ENCODE peak calls at places on chromosomes 13 and 19, in nine cellular contexts. A, B, X, N, U, G, Y, C and Q are unnamed samples.

GRCh38 chr19:35404879-35405622 is 34.2 kb downstream of the GPR42 start:
- DNase-seq in U (no peak), A (peak; percentile 85), B (no peak), G (no peak), C (no peak), Y (no peak), N (no peak), X (no peak), Q (peak; percentile 39)

GRCh38 chr13:65112123-65113075 is 2117.7 kb downstream of the PCDH9 start:
- DNase-seq in B (no peak), N (no peak), A (no peak), C (no peak), X (no peak), Y (no peak), U (no peak), G (no peak), Q (no peak)

GRCh38 chr13:62829476-62829875 is 1413.8 kb upstream of the PCDH20 start:
- DNase-seq in G (no peak), A (no peak), Y (no peak), X (no peak), N (no peak), U (no peak), B (no peak), C (no peak), Q (no peak)

GRCh38 chr19:53916004-53916403 is 6.9 kb downstream of the CACNG7 start:
- DNase-seq in C (no peak), Y (no peak), B (no peak), U (no peak), G (no peak), N (no peak), X (no peak), A (no peak), Q (no peak)

GRCh38 chr13:102598061-102598460 is 1.3 kb downstream of the TPP2 start:
- DNase-seq in N (no peak), C (no peak), A (no peak), X (no peak), B (no peak), U (no peak), G (no peak), Y (no peak), Q (no peak)

GRCh38 chr13:48667136-48667535 is 13.4 kb downstream of the CYSLTR2 start:
- DNase-seq in U (no peak), B (no peak), A (no peak), N (no peak), Y (peak; percentile 58), C (no peak), G (no peak), X (no peak), Q (no peak)

GRCh38 chr19:48461982-48462655 is 6.7 kb downstream of the KCNJ14 start:
- DNase-seq in A (no peak), G (no peak), N (no peak), X (no peak), B (no peak), Y (peak; percentile 16), U (no peak), C (no peak), Q (peak; percentile 39)

GRCh38 chr19:2491130-2491801 is 15.3 kb downstream of the GADD45B start:
- DNase-seq in X (peak; percentile 93), G (no peak), A (no peak), B (peak; percentile 22), Y (peak; percentile 89), N (no peak), C (no peak), U (no peak), Q (no peak)

GRCh38 chr13:51614350-51614786 is 30.1 kb downstream of the WDFY2 start:
- DNase-seq in X (no peak), G (no peak), N (no peak), U (no peak), A (no peak), Y (peak; percentile 25), C (no peak), B (no peak), Q (no peak)

GRCh38 chr19:5364674-5365073 is 24.1 kb upstream of the PTPRS start:
- DNase-seq in A (no peak), C (no peak), N (no peak), X (no peak), B (no peak), Y (no peak), U (no peak), G (no peak), Q (peak; percentile 57)

GRCh38 chr19:28836366-28836765 is 376.6 kb downstream of the UQCRFS1 start:
- DNase-seq in A (no peak), B (no peak), G (no peak), X (no peak), C (no peak), U (no peak), Y (no peak), N (no peak), Q (no peak)

GRCh38 chr19:6239871-6240676 is 39.7 kb downstream of the MLLT1 start:
- DNase-seq in C (no peak), N (no peak), X (no peak), U (no peak), A (no peak), G (no peak), B (no peak), Y (peak; percentile 19), Q (peak; percentile 49)

GRCh38 chr19:37468961-37469777 is at the start of gene ZNF570:
- DNase-seq in Y (peak; percentile 91), N (peak; percentile 94), G (peak; percentile 89), A (peak; percentile 76), C (peak; percentile 86), B (peak; percentile 84), U (peak; percentile 94), X (peak; percentile 97), Q (peak; percentile 94)
- TF ChIP-seq CTCF in Y (no peak), N (no peak), G (no peak), A (no peak), C (no peak), B (no peak), U (peak; percentile 10), X (no peak), Q (peak; percentile 6)

GRCh38 chr19:45202637-45203036 is 24.1 kb downstream of the BLOC1S3 start:
- DNase-seq in B (no peak), X (no peak), Y (no peak), U (no peak), N (no peak), G (no peak), C (no peak), A (no peak), Q (no peak)

GRCh38 chr19:45206328-45206727 is 27.7 kb downstream of the BLOC1S3 start:
- DNase-seq in G (no peak), N (no peak), X (no peak), U (no peak), B (no peak), A (no peak), Y (no peak), C (no peak), Q (no peak)

GRCh38 chr19:45195764-45196163 is 17.2 kb downstream of the BLOC1S3 start:
- DNase-seq in N (no peak), X (no peak), C (no peak), U (no peak), A (no peak), Y (no peak), B (no peak), G (no peak), Q (no peak)

GRCh38 chr19:45205810-45206209 is 27.2 kb downstream of the BLOC1S3 start:
- DNase-seq in Y (no peak), N (no peak), C (no peak), G (no peak), U (no peak), A (no peak), X (no peak), B (no peak), Q (no peak)

DNA sequence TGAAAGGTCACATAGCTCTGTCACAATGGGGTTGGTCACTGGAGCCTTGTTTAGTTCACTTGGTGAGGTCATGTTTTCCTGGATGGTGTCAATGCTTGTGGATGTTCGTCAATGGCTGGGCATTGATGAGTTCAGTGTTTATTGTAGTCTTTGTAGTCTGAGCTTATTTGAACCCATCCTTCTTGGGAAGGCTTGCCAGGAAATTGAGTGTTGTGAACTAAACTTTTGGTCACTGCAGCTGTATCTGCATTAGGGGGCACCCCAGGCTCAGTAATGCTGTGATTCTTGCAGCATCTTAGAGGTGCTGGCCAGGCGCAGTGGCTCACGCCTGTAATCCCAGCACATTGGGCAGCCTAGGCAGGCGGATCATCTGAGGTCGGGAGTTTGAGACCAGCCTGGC is 22.0 kb downstream of the BLOC1S3 start:
- DNase-seq in X (no peak), N (no peak), U (no peak), C (peak; percentile 22), B (no peak), A (no peak), G (no peak), Y (no peak), Q (peak; percentile 76)
- TF ChIP-seq CTCF in X (no peak), N (no peak), U (no peak), C (no peak), B (no peak), A (no peak), G (peak; percentile 72), Y (peak; percentile 36), Q (peak; percentile 63)

DNA sequence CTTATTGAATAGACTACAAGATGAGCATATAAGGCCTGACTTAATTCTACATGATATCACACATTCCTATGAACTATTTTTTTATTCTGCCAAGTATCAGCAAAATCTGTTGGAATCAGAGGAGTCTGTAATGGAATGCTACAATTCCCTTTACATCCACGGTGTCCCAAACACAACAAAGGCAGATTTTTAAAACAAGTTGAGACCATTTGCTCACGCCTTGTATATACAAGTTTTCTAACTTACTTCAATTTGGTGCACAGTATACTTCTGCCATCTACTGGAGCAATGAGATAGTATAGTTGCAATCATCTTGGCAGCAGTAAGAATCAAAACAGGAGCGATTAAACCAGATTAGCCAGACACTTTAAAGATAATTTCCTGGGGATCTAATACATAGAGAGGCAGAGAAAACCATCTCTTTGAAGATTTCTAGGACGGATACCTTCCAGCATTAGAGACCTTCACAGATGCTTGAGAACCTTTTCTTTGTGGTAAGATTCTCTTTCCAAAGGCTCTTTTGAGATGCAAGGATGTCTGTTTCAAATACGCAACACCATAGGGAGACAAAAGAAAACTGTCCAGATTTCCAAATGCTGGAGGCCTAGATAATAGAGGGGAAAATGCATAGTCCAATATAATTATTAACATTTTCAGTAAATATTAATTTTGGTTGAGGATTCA is 302.0 kb upstream of the MIR17HG start:
- DNase-seq in B (no peak), N (no peak), C (no peak), U (no peak), G (no peak), A (peak; percentile 4), Y (no peak), X (no peak), Q (peak; percentile 26)
- TF ChIP-seq CTCF in B (no peak), N (no peak), C (no peak), U (no peak), G (peak; percentile 73), A (peak; percentile 47), Y (no peak), X (no peak), Q (peak; percentile 63)

DNA sequence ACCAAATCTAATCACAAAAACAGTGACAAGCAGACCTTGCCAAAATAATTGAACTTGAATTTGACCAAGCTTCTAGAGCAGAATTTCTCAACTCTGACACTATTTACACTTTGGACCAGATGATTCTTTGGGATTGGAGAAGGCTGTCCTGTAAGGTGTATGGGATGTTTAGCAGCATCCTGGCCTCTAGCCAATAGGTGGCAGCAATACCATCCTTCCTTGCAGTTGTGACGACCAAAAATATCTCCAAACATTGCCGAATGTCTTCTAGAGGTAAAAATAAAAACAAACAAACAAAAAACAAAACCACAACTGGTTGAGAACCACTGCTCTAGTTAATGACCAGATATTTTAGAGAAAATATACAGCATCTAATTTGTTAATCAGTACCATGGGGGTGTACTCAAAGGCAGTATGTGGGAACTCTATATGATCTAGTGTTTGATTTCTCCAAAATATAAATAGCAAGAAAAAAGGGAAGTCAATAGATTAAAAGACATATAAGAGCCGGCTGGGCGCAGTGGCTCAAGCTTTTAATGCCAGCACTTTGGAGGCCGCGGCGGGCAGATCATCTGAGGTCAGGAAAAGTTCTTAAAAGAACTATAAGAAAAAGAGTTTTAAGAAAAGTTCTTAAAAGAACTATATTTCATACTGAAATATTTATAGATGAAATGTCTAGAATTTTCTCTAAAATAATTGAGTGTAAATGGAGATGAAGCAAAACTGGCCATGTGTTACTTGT is 60.9 kb upstream of the ZNF527 start:
- DNase-seq in A (no peak), N (peak; percentile 61), G (no peak), B (no peak), U (no peak), Y (no peak), C (no peak), X (peak; percentile 57), Q (no peak)
- TF ChIP-seq CTCF in A (peak; percentile 56), N (no peak), G (peak; percentile 54), B (no peak), U (no peak), Y (no peak), C (no peak), X (no peak), Q (peak; percentile 56)